ENCODE peak calls at places on chromosomes 3 and 15, in six cellular contexts. One of them, this sample, is unnamed.

GRCh38 chr3:186821429-186822367 is 15.4 kb upstream of the RFC4 start:
- DNase-seq in HCT116: peak; percentile 36
- DNase-seq in GM12878: no peak
- DNase-seq in H1: no peak
- DNase-seq in stomach: no peak
- DNase-seq in spleen: no peak
- DNase-seq in this sample: no peak

GRCh38 chr15:91706366-91707032 is 147.0 kb upstream of the SLCO3A1 start:
- DNase-seq in HCT116: peak; percentile 49
- DNase-seq in GM12878: peak; percentile 3
- DNase-seq in H1: peak; percentile 87
- DNase-seq in stomach: peak; percentile 76
- DNase-seq in spleen: peak; percentile 85
- DNase-seq in this sample: peak; percentile 92

GRCh38 chr3:185659942-185660921 is 74.1 kb downstream of the SENP2 start:
- DNase-seq in HCT116: peak; percentile 60
- DNase-seq in GM12878: peak; percentile 8
- DNase-seq in H1: peak; percentile 86
- DNase-seq in stomach: peak; percentile 82
- DNase-seq in spleen: peak; percentile 85
- DNase-seq in this sample: peak; percentile 88

GRCh38 chr3:71189480-71189879 is 394.0 kb downstream of the FOXP1 start:
- DNase-seq in HCT116: no peak
- DNase-seq in GM12878: no peak
- DNase-seq in H1: no peak
- DNase-seq in stomach: no peak
- DNase-seq in spleen: no peak
- DNase-seq in this sample: no peak

GRCh38 chr3:4067893-4068292 is 235.3 kb upstream of the SETMAR start:
- DNase-seq in HCT116: no peak
- DNase-seq in GM12878: no peak
- DNase-seq in H1: no peak
- DNase-seq in stomach: no peak
- DNase-seq in spleen: no peak
- DNase-seq in this sample: peak; percentile 18

GRCh38 chr3:10228248-10228950 is 19.9 kb upstream of the TATDN2 start:
- DNase-seq in HCT116: no peak
- DNase-seq in GM12878: no peak
- DNase-seq in H1: no peak
- DNase-seq in stomach: no peak
- DNase-seq in spleen: no peak
- DNase-seq in this sample: no peak

GRCh38 chr15:68307131-68307928 is 29.8 kb downstream of the FEM1B start:
- DNase-seq in HCT116: no peak
- DNase-seq in GM12878: no peak
- DNase-seq in H1: peak; percentile 51
- DNase-seq in stomach: peak; percentile 11
- DNase-seq in spleen: peak; percentile 49
- DNase-seq in this sample: peak; percentile 8

GRCh38 chr15:31049122-31049521 is 52.4 kb downstream of the TRPM1 start:
- DNase-seq in HCT116: no peak
- DNase-seq in GM12878: no peak
- DNase-seq in H1: no peak
- DNase-seq in stomach: no peak
- DNase-seq in spleen: no peak
- DNase-seq in this sample: no peak

GRCh38 chr3:194876403-194877165 is 190.9 kb downstream of the FAM43A start:
- DNase-seq in HCT116: no peak
- DNase-seq in GM12878: no peak
- DNase-seq in H1: peak; percentile 39
- DNase-seq in stomach: no peak
- DNase-seq in spleen: no peak
- DNase-seq in this sample: no peak

GRCh38 chr3:189967254-189967865 is 153.3 kb downstream of the P3H2 start:
- DNase-seq in HCT116: peak; percentile 44
- DNase-seq in GM12878: no peak
- DNase-seq in H1: no peak
- DNase-seq in stomach: no peak
- DNase-seq in spleen: no peak
- DNase-seq in this sample: no peak

GRCh38 chr15:41115652-41116115 is 396 bp downstream of the INO80 start:
- DNase-seq in HCT116: peak; percentile 10
- DNase-seq in GM12878: no peak
- DNase-seq in H1: no peak
- DNase-seq in stomach: peak; percentile 55
- DNase-seq in spleen: peak; percentile 95
- DNase-seq in this sample: peak; percentile 81

GRCh38 chr3:195154793-195155535 is 116.0 kb downstream of the XXYLT1 start:
- DNase-seq in HCT116: no peak
- DNase-seq in GM12878: no peak
- DNase-seq in H1: no peak
- DNase-seq in stomach: peak; percentile 94
- DNase-seq in spleen: peak; percentile 88
- DNase-seq in this sample: peak; percentile 84

GRCh38 chr3:86990734-86991481 is at the start of gene VGLL3:
- DNase-seq in HCT116: no peak
- DNase-seq in GM12878: no peak
- DNase-seq in H1: peak; percentile 88
- DNase-seq in stomach: peak; percentile 49
- DNase-seq in spleen: peak; percentile 76
- DNase-seq in this sample: peak; percentile 82

GRCh38 chr3:129312021-129312639 is 33.5 kb downstream of the HMCES start:
- DNase-seq in HCT116: no peak
- DNase-seq in GM12878: no peak
- DNase-seq in H1: no peak
- DNase-seq in stomach: no peak
- DNase-seq in spleen: no peak
- DNase-seq in this sample: no peak

GRCh38 chr15:34810455-34811146 is 15.3 kb upstream of the ACTC1 start:
- DNase-seq in HCT116: no peak
- DNase-seq in GM12878: no peak
- DNase-seq in H1: no peak
- DNase-seq in stomach: no peak
- DNase-seq in spleen: no peak
- DNase-seq in this sample: no peak

GRCh38 chr15:36323607-36324006 is 255.8 kb upstream of the CDIN1 start:
- DNase-seq in HCT116: no peak
- DNase-seq in GM12878: no peak
- DNase-seq in H1: no peak
- DNase-seq in stomach: no peak
- DNase-seq in spleen: no peak
- DNase-seq in this sample: no peak

GRCh38 chr3:38003371-38003816 is 12.8 kb downstream of the VILL start:
- DNase-seq in HCT116: no peak
- DNase-seq in GM12878: no peak
- DNase-seq in H1: peak; percentile 96
- DNase-seq in stomach: peak; percentile 79
- DNase-seq in spleen: peak; percentile 90
- DNase-seq in this sample: peak; percentile 83

GRCh38 chr3:97835761-97836160 is 13.9 kb downstream of the CRYBG3 start:
- DNase-seq in HCT116: no peak
- DNase-seq in GM12878: no peak
- DNase-seq in H1: no peak
- DNase-seq in stomach: no peak
- DNase-seq in spleen: no peak
- DNase-seq in this sample: no peak

GRCh38 chr3:169650503-169650902 is 13.0 kb downstream of the MECOM start:
- DNase-seq in HCT116: no peak
- DNase-seq in GM12878: no peak
- DNase-seq in H1: no peak
- DNase-seq in stomach: no peak
- DNase-seq in spleen: no peak
- DNase-seq in this sample: no peak

GRCh38 chr15:56587686-56588085 is 122.7 kb upstream of the MNS1 start:
- DNase-seq in HCT116: no peak
- DNase-seq in GM12878: no peak
- DNase-seq in H1: no peak
- DNase-seq in stomach: no peak
- DNase-seq in spleen: no peak
- DNase-seq in this sample: no peak

GRCh38 chr3:196604548-196604947 is 34.9 kb upstream of the NRROS start:
- DNase-seq in HCT116: no peak
- DNase-seq in GM12878: no peak
- DNase-seq in H1: peak; percentile 2
- DNase-seq in stomach: no peak
- DNase-seq in spleen: peak; percentile 78
- DNase-seq in this sample: no peak

GRCh38 chr3:195117978-195118581 is 152.9 kb downstream of the XXYLT1 start:
- DNase-seq in HCT116: peak; percentile 77
- DNase-seq in GM12878: no peak
- DNase-seq in H1: no peak
- DNase-seq in stomach: peak; percentile 80
- DNase-seq in spleen: no peak
- DNase-seq in this sample: no peak

GRCh38 chr3:18758047-18758704 is 333.0 kb upstream of the SATB1 start:
- DNase-seq in HCT116: peak; percentile 63
- DNase-seq in GM12878: peak; percentile 28
- DNase-seq in H1: no peak
- DNase-seq in stomach: no peak
- DNase-seq in spleen: no peak
- DNase-seq in this sample: no peak

GRCh38 chr3:117692416-117692995 is 982.9 kb downstream of the TUSC7 start:
- DNase-seq in HCT116: no peak
- DNase-seq in GM12878: no peak
- DNase-seq in H1: no peak
- DNase-seq in stomach: no peak
- DNase-seq in spleen: no peak
- DNase-seq in this sample: no peak

GRCh38 chr15:31024330-31024729 is 32.9 kb upstream of the MTMR10 start:
- DNase-seq in HCT116: peak; percentile 16
- DNase-seq in GM12878: no peak
- DNase-seq in H1: no peak
- DNase-seq in stomach: no peak
- DNase-seq in spleen: no peak
- DNase-seq in this sample: no peak

GRCh38 chr15:39205081-39205480 is 375.8 kb upstream of the THBS1 start:
- DNase-seq in HCT116: no peak
- DNase-seq in GM12878: no peak
- DNase-seq in H1: no peak
- DNase-seq in stomach: no peak
- DNase-seq in spleen: no peak
- DNase-seq in this sample: no peak

GRCh38 chr3:197520311-197521276 is 35.2 kb downstream of the BDH1 start:
- DNase-seq in HCT116: no peak
- DNase-seq in GM12878: no peak
- DNase-seq in H1: peak; percentile 68
- DNase-seq in stomach: peak; percentile 78
- DNase-seq in spleen: no peak
- DNase-seq in this sample: no peak

GRCh38 chr15:47185222-47185800 is 532.0 kb upstream of the SEMA6D start:
- DNase-seq in HCT116: no peak
- DNase-seq in GM12878: no peak
- DNase-seq in H1: no peak
- DNase-seq in stomach: no peak
- DNase-seq in spleen: no peak
- DNase-seq in this sample: no peak
- H3K4me3 ChIP-seq in HCT116: no peak overlapping the region
- H3K4me3 ChIP-seq in GM12878: no peak overlapping the region
- H3K4me3 ChIP-seq in H1: peak overlapping the region; percentile 52
- H3K4me3 ChIP-seq in stomach: peak overlapping the region; percentile 52
- H3K4me3 ChIP-seq in spleen: peak overlapping the region; percentile 37
- H3K4me3 ChIP-seq in this sample: peak overlapping the region; percentile 51

GRCh38 chr3:141905129-141905528 is 28.7 kb downstream of the ATP1B3 start:
- DNase-seq in HCT116: no peak
- DNase-seq in GM12878: no peak
- DNase-seq in H1: no peak
- DNase-seq in stomach: no peak
- DNase-seq in spleen: no peak
- DNase-seq in this sample: no peak
- H3K36me3 ChIP-seq in HCT116: peaks cover 47% of the 10 kb centered on the region
- H3K36me3 ChIP-seq in GM12878: peaks cover 6% of the 10 kb centered on the region
- H3K36me3 ChIP-seq in H1: peaks cover 52% of the 10 kb centered on the region
- H3K36me3 ChIP-seq in stomach: peaks cover 12% of the 10 kb centered on the region
- H3K36me3 ChIP-seq in spleen: peaks cover 5% of the 10 kb centered on the region
- H3K36me3 ChIP-seq in this sample: no peaks in the 10 kb centered on the region

GRCh38 chr3:28241221-28242160 is at the start of gene CMC1:
- DNase-seq in HCT116: peak; percentile 89
- DNase-seq in GM12878: peak; percentile 85
- DNase-seq in H1: peak; percentile 98
- DNase-seq in stomach: peak; percentile 99
- DNase-seq in spleen: peak; percentile 98
- DNase-seq in this sample: peak; percentile 99
- TF ChIP-seq POLR2A in HCT116: peak; percentile 96
- TF ChIP-seq POLR2A in GM12878: peak; percentile 84
- TF ChIP-seq POLR2A in H1: peak; percentile 81
- TF ChIP-seq POLR2A in stomach: no peak
- TF ChIP-seq POLR2A in spleen: no peak
- TF ChIP-seq POLR2A in this sample: peak; percentile 47

DNA sequence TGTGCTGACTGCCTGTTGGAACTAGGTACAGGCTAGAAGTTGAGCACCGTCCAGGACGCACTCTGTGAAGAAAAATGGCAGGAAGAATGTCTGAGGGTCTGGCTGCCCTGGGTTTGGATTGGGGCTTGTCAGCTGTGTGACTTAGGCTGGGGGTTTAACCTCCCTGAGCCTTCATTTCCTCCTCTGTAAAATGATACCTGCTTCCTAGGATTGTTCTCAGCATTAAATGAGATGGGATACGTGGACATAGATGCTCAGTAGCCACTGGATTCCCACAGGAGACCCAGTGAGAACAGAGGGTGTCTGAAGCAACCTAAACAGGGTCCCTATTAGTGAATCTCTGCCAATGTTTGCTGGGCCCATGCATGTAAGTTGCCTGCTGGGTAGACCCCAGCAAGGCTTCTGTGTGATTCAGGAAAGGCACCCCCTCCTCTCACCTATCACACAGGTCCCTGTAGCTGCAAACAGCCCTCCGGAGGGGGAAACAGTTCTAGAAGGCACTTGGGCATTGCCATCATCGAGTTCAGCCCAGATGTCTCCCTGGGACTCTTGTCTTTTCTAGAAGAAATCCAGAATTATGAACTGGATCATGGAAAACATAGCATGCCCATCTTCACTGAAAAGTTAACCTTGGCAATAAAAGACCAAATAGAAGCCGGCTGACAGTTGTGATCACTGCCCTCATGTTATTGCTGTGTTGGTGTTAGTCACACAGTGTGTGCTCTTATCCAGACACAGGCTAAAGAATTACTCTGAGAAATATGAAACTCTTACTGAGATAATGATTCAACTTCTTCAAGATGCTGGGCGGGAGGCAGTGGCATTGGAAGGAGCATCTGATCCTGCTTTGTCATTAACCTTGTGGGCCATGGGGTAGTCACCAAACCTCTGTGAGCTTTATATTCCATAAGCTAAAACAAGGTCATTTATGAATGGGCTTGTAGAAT is 64.5 kb downstream of the SMAD6 start:
- DNase-seq in HCT116: no peak
- DNase-seq in GM12878: no peak
- DNase-seq in H1: no peak
- DNase-seq in stomach: no peak
- DNase-seq in spleen: no peak
- DNase-seq in this sample: no peak
- H3K4me3 ChIP-seq in HCT116: peak overlapping the region; percentile 27
- H3K4me3 ChIP-seq in GM12878: no peak overlapping the region
- H3K4me3 ChIP-seq in H1: no peak overlapping the region
- H3K4me3 ChIP-seq in stomach: no peak overlapping the region
- H3K4me3 ChIP-seq in spleen: no peak overlapping the region
- H3K4me3 ChIP-seq in this sample: no peak overlapping the region